ENCODE peak calls at places on chromosomes 1 and 21, in five cellular contexts. One of them, this sample, is unnamed. For H3K36me3, the result is how much of the 10 kb centered on the place peaks cover.

GRCh38 chr1:225747566-225747965 is 30.1 kb upstream of the SRP9 start:
- DNase-seq in tibial nerve: no peak
- DNase-seq in ovary: no peak
- DNase-seq in body of pancreas: no peak
- DNase-seq in spleen: no peak
- DNase-seq in this sample: no peak

GRCh38 chr21:31354604-31355443 is 10.8 kb upstream of the TIAM1 start:
- DNase-seq in tibial nerve: no peak
- DNase-seq in ovary: no peak
- DNase-seq in body of pancreas: no peak
- DNase-seq in spleen: no peak
- DNase-seq in this sample: peak

GRCh38 chr1:233863901-233864545 is 40.5 kb upstream of the SLC35F3 start:
- DNase-seq in tibial nerve: no peak
- DNase-seq in ovary: no peak
- DNase-seq in body of pancreas: no peak
- DNase-seq in spleen: no peak
- DNase-seq in this sample: no peak

GRCh38 chr1:93061895-93062792 is 16.9 kb upstream of the MTF2 start:
- DNase-seq in tibial nerve: no peak
- DNase-seq in ovary: no peak
- DNase-seq in body of pancreas: peak
- DNase-seq in spleen: no peak
- DNase-seq in this sample: peak

GRCh38 chr1:55443175-55443933 is 228.2 kb upstream of the USP24 start:
- DNase-seq in tibial nerve: peak
- DNase-seq in ovary: peak
- DNase-seq in body of pancreas: peak
- DNase-seq in spleen: no peak
- DNase-seq in this sample: peak

GRCh38 chr1:177928194-177928593 is 41.7 kb downstream of the SEC16B start:
- DNase-seq in tibial nerve: no peak
- DNase-seq in ovary: no peak
- DNase-seq in body of pancreas: no peak
- DNase-seq in spleen: no peak
- DNase-seq in this sample: no peak

GRCh38 chr21:44548922-44549321 is 2.4 kb downstream of the KRTAP10-2 start:
- DNase-seq in tibial nerve: no peak
- DNase-seq in ovary: no peak
- DNase-seq in body of pancreas: no peak
- DNase-seq in spleen: no peak
- DNase-seq in this sample: no peak

GRCh38 chr1:161502641-161503393 is 2.4 kb upstream of the FCGR2A start:
- DNase-seq in tibial nerve: no peak
- DNase-seq in ovary: no peak
- DNase-seq in body of pancreas: no peak
- DNase-seq in spleen: no peak
- DNase-seq in this sample: no peak

GRCh38 chr1:30009720-30010119 is 713.7 kb downstream of the MATN1 start:
- DNase-seq in tibial nerve: no peak
- DNase-seq in ovary: no peak
- DNase-seq in body of pancreas: no peak
- DNase-seq in spleen: no peak
- DNase-seq in this sample: no peak

GRCh38 chr1:234604726-234605492 is 5.1 kb downstream of the IRF2BP2 start:
- DNase-seq in tibial nerve: no peak
- DNase-seq in ovary: no peak
- DNase-seq in body of pancreas: no peak
- DNase-seq in spleen: no peak
- DNase-seq in this sample: no peak

GRCh38 chr1:167469280-167469965 is 48.9 kb downstream of the CD247 start:
- DNase-seq in tibial nerve: no peak
- DNase-seq in ovary: no peak
- DNase-seq in body of pancreas: no peak
- DNase-seq in spleen: no peak
- DNase-seq in this sample: no peak

GRCh38 chr1:39105841-39106765 is 80.0 kb downstream of the NDUFS5 start:
- DNase-seq in tibial nerve: no peak
- DNase-seq in ovary: peak
- DNase-seq in body of pancreas: peak
- DNase-seq in spleen: peak
- DNase-seq in this sample: peak

GRCh38 chr21:38242036-38242435 is 14.8 kb upstream of the KCNJ15 start:
- DNase-seq in tibial nerve: no peak
- DNase-seq in ovary: no peak
- DNase-seq in body of pancreas: no peak
- DNase-seq in spleen: no peak
- DNase-seq in this sample: no peak

GRCh38 chr1:3320246-3321152 is 134.0 kb upstream of the ARHGEF16 start:
- DNase-seq in tibial nerve: no peak
- DNase-seq in ovary: no peak
- DNase-seq in body of pancreas: peak
- DNase-seq in spleen: no peak
- DNase-seq in this sample: no peak

GRCh38 chr1:225462429-225462713 is 34.5 kb upstream of the LBR start:
- DNase-seq in tibial nerve: no peak
- DNase-seq in ovary: no peak
- DNase-seq in body of pancreas: no peak
- DNase-seq in spleen: no peak
- DNase-seq in this sample: no peak

GRCh38 chr1:93353286-93353685 is 7.6 kb downstream of the DR1 start:
- DNase-seq in tibial nerve: no peak
- DNase-seq in ovary: no peak
- DNase-seq in body of pancreas: no peak
- DNase-seq in spleen: no peak
- DNase-seq in this sample: no peak

GRCh38 chr1:203287109-203287893 is 18.0 kb upstream of the BTG2 start:
- DNase-seq in tibial nerve: no peak
- DNase-seq in ovary: no peak
- DNase-seq in body of pancreas: peak
- DNase-seq in spleen: peak
- DNase-seq in this sample: no peak

GRCh38 chr1:9426291-9426711 is 113.0 kb upstream of the SLC25A33 start:
- DNase-seq in tibial nerve: no peak
- DNase-seq in ovary: no peak
- DNase-seq in body of pancreas: no peak
- DNase-seq in spleen: peak
- DNase-seq in this sample: no peak

GRCh38 chr1:30381266-30381665 is 342.1 kb downstream of the MATN1 start:
- DNase-seq in tibial nerve: no peak
- DNase-seq in ovary: no peak
- DNase-seq in body of pancreas: no peak
- DNase-seq in spleen: peak
- DNase-seq in this sample: no peak

GRCh38 chr21:15064576-15065380 is at the start of gene NRIP1:
- DNase-seq in tibial nerve: peak
- DNase-seq in ovary: peak
- DNase-seq in body of pancreas: peak
- DNase-seq in spleen: peak
- DNase-seq in this sample: peak

GRCh38 chr21:15063821-15064575 is 802 bp downstream of the NRIP1 start:
- DNase-seq in tibial nerve: peak
- DNase-seq in ovary: peak
- DNase-seq in body of pancreas: peak
- DNase-seq in spleen: no peak
- DNase-seq in this sample: peak

GRCh38 chr21:15063081-15063820 is 1.5 kb downstream of the NRIP1 start:
- DNase-seq in tibial nerve: no peak
- DNase-seq in ovary: no peak
- DNase-seq in body of pancreas: no peak
- DNase-seq in spleen: no peak
- DNase-seq in this sample: no peak

GRCh38 chr21:15066231-15066577 is 1.4 kb upstream of the NRIP1 start:
- DNase-seq in tibial nerve: no peak
- DNase-seq in ovary: no peak
- DNase-seq in body of pancreas: no peak
- DNase-seq in spleen: no peak
- DNase-seq in this sample: no peak

DNA sequence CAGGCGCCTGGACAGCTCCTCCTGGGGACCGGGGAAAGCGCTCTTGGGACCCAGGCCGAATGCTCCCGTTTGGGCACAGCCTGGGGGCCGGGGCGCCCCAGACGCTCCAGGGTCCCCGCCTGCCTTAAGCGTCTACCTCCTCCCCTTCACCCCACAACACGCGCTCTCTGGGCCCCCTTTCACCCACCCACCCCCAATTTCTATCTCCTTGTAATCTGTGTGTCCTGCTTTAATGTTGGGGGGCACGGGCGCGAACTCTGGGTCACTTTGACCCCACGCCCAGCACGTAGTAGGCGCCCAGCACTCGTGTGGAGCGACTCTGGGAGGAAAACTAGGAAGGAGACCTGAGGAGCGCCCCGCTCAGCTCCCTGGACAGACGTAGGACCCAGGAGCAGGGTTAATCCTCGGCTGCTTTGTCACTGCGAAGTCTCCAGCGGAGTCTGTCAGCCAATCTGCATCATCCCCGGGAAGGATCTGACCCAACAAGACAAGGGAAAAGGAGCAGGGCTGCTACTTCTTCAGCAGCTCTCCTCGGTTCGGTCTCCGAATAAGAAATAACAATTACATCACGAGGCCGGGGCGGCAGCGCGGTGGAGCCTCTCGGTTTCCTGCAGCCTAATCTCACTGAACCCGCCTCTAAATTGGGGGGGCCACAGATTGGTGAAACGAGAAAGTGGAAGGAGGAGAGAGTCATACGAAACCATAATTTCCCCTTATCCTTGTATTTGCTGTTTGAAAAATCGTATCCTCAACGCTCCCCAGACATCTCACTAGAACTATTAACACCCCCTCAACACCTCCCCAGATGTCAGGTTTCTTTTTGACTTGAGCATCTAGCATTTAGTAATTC is 806 bp upstream of the NRIP1 start:
- DNase-seq in tibial nerve: peak
- DNase-seq in ovary: peak
- DNase-seq in body of pancreas: peak
- DNase-seq in spleen: peak
- DNase-seq in this sample: peak
- TF ChIP-seq POLR2A in tibial nerve: peak
- TF ChIP-seq POLR2A in ovary: peak
- TF ChIP-seq POLR2A in body of pancreas: peak
- TF ChIP-seq POLR2A in spleen: no peak
- TF ChIP-seq POLR2A in this sample: peak

GRCh38 chr1:19219451-19219850 is 9.4 kb upstream of the UBR4 start:
- DNase-seq in tibial nerve: no peak
- DNase-seq in ovary: no peak
- DNase-seq in body of pancreas: no peak
- DNase-seq in spleen: no peak
- DNase-seq in this sample: no peak
- H3K36me3 ChIP-seq in tibial nerve: under half
- H3K36me3 ChIP-seq in ovary: under half
- H3K36me3 ChIP-seq in body of pancreas: under half
- H3K36me3 ChIP-seq in spleen: under half
- H3K36me3 ChIP-seq in this sample: under half

GRCh38 chr1:8382608-8383525 is 65.0 kb downstream of the SLC45A1 start:
- DNase-seq in tibial nerve: no peak
- DNase-seq in ovary: no peak
- DNase-seq in body of pancreas: no peak
- DNase-seq in spleen: no peak
- DNase-seq in this sample: no peak

GRCh38 chr1:8384088-8384487 is 66.2 kb downstream of the SLC45A1 start:
- DNase-seq in tibial nerve: no peak
- DNase-seq in ovary: no peak
- DNase-seq in body of pancreas: no peak
- DNase-seq in spleen: no peak
- DNase-seq in this sample: no peak

GRCh38 chr1:8382051-8382505 is 64.2 kb downstream of the SLC45A1 start:
- DNase-seq in tibial nerve: no peak
- DNase-seq in ovary: no peak
- DNase-seq in body of pancreas: no peak
- DNase-seq in spleen: no peak
- DNase-seq in this sample: no peak

GRCh38 chr1:8381618-8382017 is 63.7 kb downstream of the SLC45A1 start:
- DNase-seq in tibial nerve: no peak
- DNase-seq in ovary: no peak
- DNase-seq in body of pancreas: no peak
- DNase-seq in spleen: no peak
- DNase-seq in this sample: no peak

DNA sequence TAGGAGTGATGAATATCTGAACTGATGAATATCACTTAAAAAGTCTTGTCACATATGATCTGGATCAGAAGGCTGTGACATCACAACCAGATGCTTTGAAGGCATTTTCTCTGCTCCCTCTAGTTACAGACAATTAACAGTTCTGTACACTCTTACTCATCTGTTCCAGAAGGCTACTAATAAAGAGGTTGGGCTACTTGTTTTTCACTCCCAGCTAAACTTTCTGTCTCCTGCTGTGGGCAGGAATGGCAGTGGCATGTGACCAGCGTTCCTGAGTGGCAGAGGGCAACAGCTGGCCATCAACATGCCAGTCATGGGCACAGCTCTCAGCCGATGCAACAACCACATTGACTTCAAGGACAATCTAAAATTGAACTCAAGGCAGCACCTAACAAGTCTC is 66.7 kb downstream of the SLC45A1 start:
- DNase-seq in tibial nerve: no peak
- DNase-seq in ovary: no peak
- DNase-seq in body of pancreas: no peak
- DNase-seq in spleen: no peak
- DNase-seq in this sample: no peak
- H3K27ac ChIP-seq in tibial nerve: no peak
- H3K27ac ChIP-seq in ovary: no peak
- H3K27ac ChIP-seq in body of pancreas: peak
- H3K27ac ChIP-seq in spleen: peak
- H3K27ac ChIP-seq in this sample: no peak

DNA sequence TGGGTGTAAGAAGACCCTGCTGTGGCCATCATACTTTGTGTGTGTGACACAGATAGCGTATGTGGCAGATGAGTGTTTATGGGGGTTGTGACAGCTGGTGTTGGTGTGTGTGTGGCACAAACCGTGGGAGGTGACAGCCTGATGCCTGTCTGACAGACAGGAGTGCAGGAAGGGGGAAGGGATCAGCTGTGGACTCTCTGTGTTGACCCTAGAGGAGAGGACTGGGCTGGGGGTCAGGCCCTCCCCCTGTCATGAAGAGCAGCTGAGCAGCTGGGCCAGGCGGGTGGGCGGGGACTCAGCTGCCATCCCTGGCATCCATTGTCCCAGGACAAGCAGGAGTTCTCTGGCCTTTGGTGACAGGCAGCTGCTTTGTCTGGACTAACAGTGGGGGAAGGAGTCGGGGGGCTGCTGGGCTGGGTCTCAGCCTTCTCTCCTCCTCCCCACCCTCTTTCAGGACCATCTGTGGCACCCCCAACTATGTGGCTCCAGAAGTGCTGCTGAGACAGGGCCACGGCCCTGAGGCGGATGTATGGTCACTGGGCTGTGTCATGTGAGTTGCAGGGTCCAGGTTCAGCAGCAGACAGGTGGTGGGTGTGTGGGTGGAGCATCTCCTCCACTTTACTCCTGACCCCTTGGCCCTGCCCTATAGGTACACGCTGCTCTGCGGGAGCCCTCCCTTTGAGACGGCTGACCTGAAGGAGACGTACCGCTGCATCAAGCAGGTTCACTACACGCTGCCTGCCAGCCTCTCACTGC is 2.3 kb downstream of the PLK3 start:
- DNase-seq in tibial nerve: no peak
- DNase-seq in ovary: no peak
- DNase-seq in body of pancreas: no peak
- DNase-seq in spleen: peak
- DNase-seq in this sample: no peak
- TF ChIP-seq POLR2A in tibial nerve: no peak
- TF ChIP-seq POLR2A in ovary: no peak
- TF ChIP-seq POLR2A in body of pancreas: no peak
- TF ChIP-seq POLR2A in spleen: no peak
- TF ChIP-seq POLR2A in this sample: no peak

GRCh38 chr1:26844389-26844788 is 17.9 kb downstream of the ZDHHC18 start:
- DNase-seq in tibial nerve: no peak
- DNase-seq in ovary: no peak
- DNase-seq in body of pancreas: no peak
- DNase-seq in spleen: no peak
- DNase-seq in this sample: no peak
- H3K36me3 ChIP-seq in tibial nerve: under half
- H3K36me3 ChIP-seq in ovary: under half
- H3K36me3 ChIP-seq in body of pancreas: under half
- H3K36me3 ChIP-seq in spleen: under half
- H3K36me3 ChIP-seq in this sample: under half